ENCODE peak calls at places on chromosomes 6 and 20, in nine cellular contexts. I is A549, N is brain microvascular endothelial cell, R is AG08396, T is cardiac fibroblast, X is SK-N-DZ, E is heart right ventricle, K is HuH-7, H is sciatic nerve. Y is an unnamed sample.
A peak's percentile ranks its signal among the peaks of the same experiment; 100 is the strongest.

GRCh38 chr6:169669889-169670288 is 31.9 kb downstream of the WDR27 start:
- DNase-seq in I (no peak), N (peak; percentile 58), R (no peak), T (peak; percentile 72), X (no peak), E (no peak), K (no peak), H (no peak), Y (peak; percentile 66)

GRCh38 chr6:20835315-20836010 is 301.2 kb downstream of the CDKAL1 start:
- DNase-seq in I (no peak), N (no peak), R (no peak), T (no peak), X (no peak), E (no peak), K (no peak), H (no peak), Y (no peak)

GRCh38 chr20:51687071-51687470 is 81.1 kb downstream of the ATP9A start:
- DNase-seq in I (peak; percentile 89), N (peak; percentile 55), R (peak; percentile 8), T (peak; percentile 88), X (no peak), E (no peak), K (no peak), H (no peak), Y (peak; percentile 78)

GRCh38 chr20:47985092-47985850 is 200.0 kb upstream of the SULF2 start:
- DNase-seq in I (peak; percentile 22), N (no peak), R (no peak), T (no peak), X (peak; percentile 68), E (no peak), K (no peak), H (no peak), Y (peak; percentile 61)

GRCh38 chr6:149482542-149483261 is 2.1 kb downstream of the ZC3H12D start:
- DNase-seq in I (no peak), N (no peak), R (no peak), T (no peak), X (no peak), E (no peak), K (no peak), H (no peak), Y (no peak)

GRCh38 chr20:47336013-47336754 is 20.3 kb downstream of the ZMYND8 start:
- DNase-seq in I (no peak), N (no peak), R (peak; percentile 64), T (peak; percentile 83), X (no peak), E (peak; percentile 28), K (no peak), H (no peak), Y (peak; percentile 76)

GRCh38 chr6:90573624-90574023 is 13.2 kb downstream of the MAP3K7 start:
- DNase-seq in I (no peak), N (no peak), R (no peak), T (no peak), X (no peak), E (no peak), K (no peak), H (no peak), Y (no peak)

GRCh38 chr20:58481541-58482021 is 33.6 kb downstream of the APCDD1L start:
- DNase-seq in I (peak; percentile 15), N (peak; percentile 6), R (peak; percentile 75), T (peak; percentile 68), X (no peak), E (peak; percentile 38), K (peak; percentile 79), H (peak; percentile 66), Y (peak; percentile 74)

GRCh38 chr6:117232191-117232590 is 33.2 kb upstream of the VGLL2 start:
- DNase-seq in I (no peak), N (no peak), R (no peak), T (no peak), X (no peak), E (no peak), K (no peak), H (no peak), Y (peak; percentile 9)

GRCh38 chr20:50313223-50313820 is 122.7 kb downstream of the CEBPB start:
- DNase-seq in I (peak; percentile 88), N (peak; percentile 55), R (peak; percentile 71), T (peak; percentile 56), X (no peak), E (no peak), K (no peak), H (no peak), Y (peak; percentile 48)

GRCh38 chr6:16305788-16306187 is 67.4 kb downstream of the GMPR start:
- DNase-seq in I (no peak), N (no peak), R (no peak), T (no peak), X (no peak), E (no peak), K (no peak), H (no peak), Y (no peak)

GRCh38 chr6:130366011-130366963 is at the start of gene TMEM200A:
- DNase-seq in I (peak; percentile 6), N (peak; percentile 48), R (peak; percentile 84), T (peak; percentile 54), X (peak; percentile 11), E (peak; percentile 7), K (peak; percentile 60), H (peak; percentile 65), Y (no peak)

GRCh38 chr6:167720456-167721285 is 106.0 kb upstream of the AFDN start:
- DNase-seq in I (no peak), N (no peak), R (no peak), T (no peak), X (no peak), E (no peak), K (no peak), H (no peak), Y (no peak)

GRCh38 chr20:45404438-45404837 is 3.7 kb upstream of the DBNDD2 start:
- DNase-seq in I (no peak), N (no peak), R (no peak), T (no peak), X (no peak), E (no peak), K (no peak), H (no peak), Y (no peak)

GRCh38 chr6:69631552-69632346 is 165.1 kb downstream of the LMBRD1 start:
- DNase-seq in I (no peak), N (no peak), R (no peak), T (no peak), X (no peak), E (no peak), K (no peak), H (no peak), Y (no peak)

GRCh38 chr6:45920819-45921511 is 94.7 kb downstream of the CLIC5 start:
- DNase-seq in I (no peak), N (no peak), R (no peak), T (peak; percentile 15), X (no peak), E (no peak), K (no peak), H (no peak), Y (no peak)

GRCh38 chr6:151240861-151241642 is 1.3 kb downstream of the AKAP12 start:
- DNase-seq in I (peak; percentile 40), N (peak; percentile 64), R (peak; percentile 63), T (peak; percentile 74), X (peak; percentile 67), E (peak; percentile 38), K (peak; percentile 61), H (peak; percentile 75), Y (peak; percentile 72)

GRCh38 chr20:4765681-4766080 is 44.0 kb downstream of the PRND start:
- DNase-seq in I (no peak), N (no peak), R (no peak), T (no peak), X (no peak), E (no peak), K (no peak), H (no peak), Y (no peak)

GRCh38 chr20:50308513-50309279 is 118.1 kb downstream of the CEBPB start:
- DNase-seq in I (peak; percentile 90), N (peak; percentile 93), R (peak; percentile 90), T (peak; percentile 99), X (peak; percentile 85), E (peak; percentile 89), K (peak; percentile 82), H (peak; percentile 91), Y (peak; percentile 95)

GRCh38 chr6:74879970-74880369 is 325.9 kb downstream of the COL12A1 start:
- DNase-seq in I (no peak), N (no peak), R (no peak), T (no peak), X (no peak), E (no peak), K (no peak), H (no peak), Y (no peak)

GRCh38 chr6:165715428-165715827 is 52.4 kb upstream of the PDE10A start:
- DNase-seq in I (no peak), N (no peak), R (no peak), T (no peak), X (no peak), E (no peak), K (no peak), H (no peak), Y (no peak)

Y was measured in Daoy.